ENCODE peak calls at places on chromosomes 11 and 22, in seven cellular contexts. One of them, this sample, is unnamed.

GRCh38 chr11:57378166-57378565 is 2.8 kb downstream of the PRG3 start:
- DNase-seq in AG09319: no peak
- DNase-seq in cerebellar nuclear complex: no peak
- DNase-seq in fibroblast of lung: no peak
- DNase-seq in stimulated activated CD8-positive, alpha-beta memory T cell treated with anti-CD3 and anti-CD28 coated beads, Interleukin-15, amount 100 ng/mL, for 48 hours: no peak
- DNase-seq in stimulated activated CD4-positive, alpha-beta T cell treated with anti-CD3 and anti-CD28 coated beads, TNF-alpha, amount 100 ng/mL, for 1 hour: no peak
- DNase-seq in right lobe of liver: no peak
- DNase-seq in this sample: no peak

GRCh38 chr11:119578466-119579220 is 150.4 kb downstream of the NECTIN1 start:
- DNase-seq in cerebellar nuclear complex: no peak
- DNase-seq in AG09319: no peak
- DNase-seq in stimulated activated CD8-positive, alpha-beta memory T cell treated with anti-CD3 and anti-CD28 coated beads, Interleukin-15, amount 100 ng/mL, for 48 hours: no peak
- DNase-seq in right lobe of liver: no peak
- DNase-seq in stimulated activated CD4-positive, alpha-beta T cell treated with anti-CD3 and anti-CD28 coated beads, TNF-alpha, amount 100 ng/mL, for 1 hour: no peak
- DNase-seq in fibroblast of lung: no peak
- DNase-seq in this sample: no peak

GRCh38 chr11:57094206-57094940 is 87.4 kb upstream of the LRRC55 start:
- DNase-seq in stimulated activated CD4-positive, alpha-beta T cell treated with anti-CD3 and anti-CD28 coated beads, TNF-alpha, amount 100 ng/mL, for 1 hour: no peak
- DNase-seq in stimulated activated CD8-positive, alpha-beta memory T cell treated with anti-CD3 and anti-CD28 coated beads, Interleukin-15, amount 100 ng/mL, for 48 hours: no peak
- DNase-seq in fibroblast of lung: peak; percentile 45
- DNase-seq in cerebellar nuclear complex: no peak
- DNase-seq in right lobe of liver: no peak
- DNase-seq in AG09319: no peak
- DNase-seq in this sample: no peak

GRCh38 chr11:102928247-102928646 is 27.3 kb downstream of the MMP13 start:
- DNase-seq in stimulated activated CD8-positive, alpha-beta memory T cell treated with anti-CD3 and anti-CD28 coated beads, Interleukin-15, amount 100 ng/mL, for 48 hours: no peak
- DNase-seq in right lobe of liver: no peak
- DNase-seq in cerebellar nuclear complex: no peak
- DNase-seq in stimulated activated CD4-positive, alpha-beta T cell treated with anti-CD3 and anti-CD28 coated beads, TNF-alpha, amount 100 ng/mL, for 1 hour: no peak
- DNase-seq in AG09319: no peak
- DNase-seq in fibroblast of lung: no peak
- DNase-seq in this sample: no peak

GRCh38 chr22:38246046-38246658 is 26.7 kb downstream of the TMEM184B start:
- DNase-seq in stimulated activated CD8-positive, alpha-beta memory T cell treated with anti-CD3 and anti-CD28 coated beads, Interleukin-15, amount 100 ng/mL, for 48 hours: no peak
- DNase-seq in stimulated activated CD4-positive, alpha-beta T cell treated with anti-CD3 and anti-CD28 coated beads, TNF-alpha, amount 100 ng/mL, for 1 hour: no peak
- DNase-seq in right lobe of liver: no peak
- DNase-seq in fibroblast of lung: no peak
- DNase-seq in AG09319: no peak
- DNase-seq in cerebellar nuclear complex: no peak
- DNase-seq in this sample: no peak

GRCh38 chr11:119625206-119625988 is 103.6 kb downstream of the NECTIN1 start:
- DNase-seq in fibroblast of lung: no peak
- DNase-seq in right lobe of liver: no peak
- DNase-seq in AG09319: no peak
- DNase-seq in stimulated activated CD8-positive, alpha-beta memory T cell treated with anti-CD3 and anti-CD28 coated beads, Interleukin-15, amount 100 ng/mL, for 48 hours: no peak
- DNase-seq in cerebellar nuclear complex: no peak
- DNase-seq in stimulated activated CD4-positive, alpha-beta T cell treated with anti-CD3 and anti-CD28 coated beads, TNF-alpha, amount 100 ng/mL, for 1 hour: no peak
- DNase-seq in this sample: no peak

GRCh38 chr11:30914143-30914762 is 328.1 kb upstream of the MPPED2 start:
- DNase-seq in fibroblast of lung: peak; percentile 50
- DNase-seq in stimulated activated CD4-positive, alpha-beta T cell treated with anti-CD3 and anti-CD28 coated beads, TNF-alpha, amount 100 ng/mL, for 1 hour: no peak
- DNase-seq in stimulated activated CD8-positive, alpha-beta memory T cell treated with anti-CD3 and anti-CD28 coated beads, Interleukin-15, amount 100 ng/mL, for 48 hours: no peak
- DNase-seq in AG09319: no peak
- DNase-seq in right lobe of liver: peak; percentile 31
- DNase-seq in cerebellar nuclear complex: no peak
- DNase-seq in this sample: peak; percentile 79

GRCh38 chr11:85089654-85090053 is 537.5 kb downstream of the DLG2 start:
- DNase-seq in AG09319: no peak
- DNase-seq in right lobe of liver: no peak
- DNase-seq in stimulated activated CD8-positive, alpha-beta memory T cell treated with anti-CD3 and anti-CD28 coated beads, Interleukin-15, amount 100 ng/mL, for 48 hours: no peak
- DNase-seq in cerebellar nuclear complex: no peak
- DNase-seq in stimulated activated CD4-positive, alpha-beta T cell treated with anti-CD3 and anti-CD28 coated beads, TNF-alpha, amount 100 ng/mL, for 1 hour: no peak
- DNase-seq in fibroblast of lung: no peak
- DNase-seq in this sample: no peak

GRCh38 chr22:26890870-26891269 is 233.5 kb downstream of the MIAT start:
- DNase-seq in cerebellar nuclear complex: no peak
- DNase-seq in fibroblast of lung: no peak
- DNase-seq in right lobe of liver: no peak
- DNase-seq in stimulated activated CD4-positive, alpha-beta T cell treated with anti-CD3 and anti-CD28 coated beads, TNF-alpha, amount 100 ng/mL, for 1 hour: no peak
- DNase-seq in AG09319: no peak
- DNase-seq in stimulated activated CD8-positive, alpha-beta memory T cell treated with anti-CD3 and anti-CD28 coated beads, Interleukin-15, amount 100 ng/mL, for 48 hours: no peak
- DNase-seq in this sample: no peak

GRCh38 chr11:86068138-86068861 is 584 bp downstream of the PICALM start:
- DNase-seq in stimulated activated CD4-positive, alpha-beta T cell treated with anti-CD3 and anti-CD28 coated beads, TNF-alpha, amount 100 ng/mL, for 1 hour: peak; percentile 20
- DNase-seq in right lobe of liver: peak; percentile 49
- DNase-seq in stimulated activated CD8-positive, alpha-beta memory T cell treated with anti-CD3 and anti-CD28 coated beads, Interleukin-15, amount 100 ng/mL, for 48 hours: peak; percentile 21
- DNase-seq in cerebellar nuclear complex: no peak
- DNase-seq in fibroblast of lung: no peak
- DNase-seq in AG09319: no peak
- DNase-seq in this sample: peak; percentile 63

GRCh38 chr11:41714101-41714500 is 254.6 kb upstream of the LRRC4C start:
- DNase-seq in stimulated activated CD4-positive, alpha-beta T cell treated with anti-CD3 and anti-CD28 coated beads, TNF-alpha, amount 100 ng/mL, for 1 hour: no peak
- DNase-seq in cerebellar nuclear complex: no peak
- DNase-seq in stimulated activated CD8-positive, alpha-beta memory T cell treated with anti-CD3 and anti-CD28 coated beads, Interleukin-15, amount 100 ng/mL, for 48 hours: no peak
- DNase-seq in fibroblast of lung: peak; percentile 83
- DNase-seq in right lobe of liver: no peak
- DNase-seq in AG09319: no peak
- DNase-seq in this sample: no peak

GRCh38 chr11:126415128-126415527 is 59.6 kb downstream of the ST3GAL4 start:
- DNase-seq in right lobe of liver: no peak
- DNase-seq in stimulated activated CD4-positive, alpha-beta T cell treated with anti-CD3 and anti-CD28 coated beads, TNF-alpha, amount 100 ng/mL, for 1 hour: no peak
- DNase-seq in AG09319: peak; percentile 60
- DNase-seq in stimulated activated CD8-positive, alpha-beta memory T cell treated with anti-CD3 and anti-CD28 coated beads, Interleukin-15, amount 100 ng/mL, for 48 hours: no peak
- DNase-seq in cerebellar nuclear complex: no peak
- DNase-seq in fibroblast of lung: peak; percentile 12
- DNase-seq in this sample: peak; percentile 91

GRCh38 chr11:88555018-88555828 is 217.7 kb upstream of the CTSC start:
- DNase-seq in cerebellar nuclear complex: no peak
- DNase-seq in fibroblast of lung: peak; percentile 100
- DNase-seq in right lobe of liver: no peak
- DNase-seq in stimulated activated CD4-positive, alpha-beta T cell treated with anti-CD3 and anti-CD28 coated beads, TNF-alpha, amount 100 ng/mL, for 1 hour: no peak
- DNase-seq in AG09319: peak; percentile 98
- DNase-seq in stimulated activated CD8-positive, alpha-beta memory T cell treated with anti-CD3 and anti-CD28 coated beads, Interleukin-15, amount 100 ng/mL, for 48 hours: no peak
- DNase-seq in this sample: no peak

GRCh38 chr11:125394306-125394705 is 101.8 kb downstream of the FEZ1 start:
- DNase-seq in cerebellar nuclear complex: no peak
- DNase-seq in right lobe of liver: no peak
- DNase-seq in stimulated activated CD8-positive, alpha-beta memory T cell treated with anti-CD3 and anti-CD28 coated beads, Interleukin-15, amount 100 ng/mL, for 48 hours: no peak
- DNase-seq in stimulated activated CD4-positive, alpha-beta T cell treated with anti-CD3 and anti-CD28 coated beads, TNF-alpha, amount 100 ng/mL, for 1 hour: no peak
- DNase-seq in fibroblast of lung: no peak
- DNase-seq in AG09319: no peak
- DNase-seq in this sample: no peak

GRCh38 chr11:57237204-57237681 is at the start of gene APLNR:
- DNase-seq in stimulated activated CD4-positive, alpha-beta T cell treated with anti-CD3 and anti-CD28 coated beads, TNF-alpha, amount 100 ng/mL, for 1 hour: no peak
- DNase-seq in cerebellar nuclear complex: no peak
- DNase-seq in AG09319: no peak
- DNase-seq in fibroblast of lung: no peak
- DNase-seq in stimulated activated CD8-positive, alpha-beta memory T cell treated with anti-CD3 and anti-CD28 coated beads, Interleukin-15, amount 100 ng/mL, for 48 hours: no peak
- DNase-seq in right lobe of liver: no peak
- DNase-seq in this sample: no peak

GRCh38 chr11:108561535-108561991 is 32.0 kb downstream of the EXPH5 start:
- DNase-seq in fibroblast of lung: peak; percentile 82
- DNase-seq in AG09319: no peak
- DNase-seq in stimulated activated CD4-positive, alpha-beta T cell treated with anti-CD3 and anti-CD28 coated beads, TNF-alpha, amount 100 ng/mL, for 1 hour: no peak
- DNase-seq in stimulated activated CD8-positive, alpha-beta memory T cell treated with anti-CD3 and anti-CD28 coated beads, Interleukin-15, amount 100 ng/mL, for 48 hours: no peak
- DNase-seq in right lobe of liver: no peak
- DNase-seq in cerebellar nuclear complex: no peak
- DNase-seq in this sample: no peak

GRCh38 chr11:63937713-63938480 is 905 bp upstream of the NAA40 start:
- DNase-seq in stimulated activated CD8-positive, alpha-beta memory T cell treated with anti-CD3 and anti-CD28 coated beads, Interleukin-15, amount 100 ng/mL, for 48 hours: no peak
- DNase-seq in AG09319: no peak
- DNase-seq in stimulated activated CD4-positive, alpha-beta T cell treated with anti-CD3 and anti-CD28 coated beads, TNF-alpha, amount 100 ng/mL, for 1 hour: no peak
- DNase-seq in fibroblast of lung: no peak
- DNase-seq in cerebellar nuclear complex: no peak
- DNase-seq in right lobe of liver: no peak
- DNase-seq in this sample: no peak

GRCh38 chr22:26642465-26643367 is 14.7 kb upstream of the MIAT start:
- DNase-seq in cerebellar nuclear complex: no peak
- DNase-seq in AG09319: no peak
- DNase-seq in stimulated activated CD8-positive, alpha-beta memory T cell treated with anti-CD3 and anti-CD28 coated beads, Interleukin-15, amount 100 ng/mL, for 48 hours: peak; percentile 84
- DNase-seq in right lobe of liver: peak; percentile 40
- DNase-seq in fibroblast of lung: peak; percentile 52
- DNase-seq in stimulated activated CD4-positive, alpha-beta T cell treated with anti-CD3 and anti-CD28 coated beads, TNF-alpha, amount 100 ng/mL, for 1 hour: peak; percentile 66
- DNase-seq in this sample: peak; percentile 50

GRCh38 chr11:27358306-27358705 is 4.7 kb downstream of the CCDC34 start:
- DNase-seq in fibroblast of lung: no peak
- DNase-seq in cerebellar nuclear complex: no peak
- DNase-seq in stimulated activated CD4-positive, alpha-beta T cell treated with anti-CD3 and anti-CD28 coated beads, TNF-alpha, amount 100 ng/mL, for 1 hour: no peak
- DNase-seq in stimulated activated CD8-positive, alpha-beta memory T cell treated with anti-CD3 and anti-CD28 coated beads, Interleukin-15, amount 100 ng/mL, for 48 hours: no peak
- DNase-seq in AG09319: no peak
- DNase-seq in right lobe of liver: no peak
- DNase-seq in this sample: no peak

GRCh38 chr22:24435861-24436351 is 8.5 kb downstream of the ADORA2A start:
- DNase-seq in stimulated activated CD4-positive, alpha-beta T cell treated with anti-CD3 and anti-CD28 coated beads, TNF-alpha, amount 100 ng/mL, for 1 hour: no peak
- DNase-seq in fibroblast of lung: no peak
- DNase-seq in stimulated activated CD8-positive, alpha-beta memory T cell treated with anti-CD3 and anti-CD28 coated beads, Interleukin-15, amount 100 ng/mL, for 48 hours: no peak
- DNase-seq in cerebellar nuclear complex: no peak
- DNase-seq in AG09319: no peak
- DNase-seq in right lobe of liver: peak; percentile 29
- DNase-seq in this sample: no peak

GRCh38 chr11:75554258-75555022 is 7.6 kb upstream of the SERPINH1 start:
- DNase-seq in stimulated activated CD4-positive, alpha-beta T cell treated with anti-CD3 and anti-CD28 coated beads, TNF-alpha, amount 100 ng/mL, for 1 hour: no peak
- DNase-seq in fibroblast of lung: peak; percentile 100
- DNase-seq in right lobe of liver: peak; percentile 76
- DNase-seq in AG09319: peak; percentile 100
- DNase-seq in stimulated activated CD8-positive, alpha-beta memory T cell treated with anti-CD3 and anti-CD28 coated beads, Interleukin-15, amount 100 ng/mL, for 48 hours: no peak
- DNase-seq in cerebellar nuclear complex: no peak
- DNase-seq in this sample: peak; percentile 96

This sample was measured in Right ventricle myocardium superior.